ENCODE peak calls at places on chromosomes 3 and 15, in nine cellular contexts. M is OCI-LY7, R is A549, Y is ovary, B is Peyer's patch, T is testis, W is adrenal gland, S is K562, C is IMR-90. Q is an unnamed sample. For H3K4me1, the result is how much of the 10 kb centered on the place peaks cover.

GRCh38 chr15:73440571-73440970 is 2.4 kb upstream of the REC114 start:
- DNase-seq in M (no peak), R (no peak), Y (no peak), B (no peak), T (no peak), W (no peak), S (no peak), C (no peak), Q (no peak)

GRCh38 chr3:3127432-3128010 is 781 bp downstream of the TRNT1 start:
- DNase-seq in M (peak), R (peak), Y (no peak), B (no peak), T (no peak), W (no peak), S (peak), C (peak), Q (peak)

GRCh38 chr15:100114100-100114499 is 227.7 kb downstream of the ADAMTS17 start:
- DNase-seq in M (no peak), R (no peak), Y (peak), B (peak), T (peak), W (peak), S (no peak), C (peak), Q (no peak)

GRCh38 chr15:76059320-76060097 is at the start of gene TMEM266:
- DNase-seq in M (no peak), R (peak), Y (peak), B (peak), T (peak), W (peak), S (peak), C (peak), Q (no peak)

GRCh38 chr3:25664066-25664809 is 469 bp downstream of the TOP2B start:
- DNase-seq in M (peak), R (peak), Y (peak), B (peak), T (peak), W (peak), S (peak), C (peak), Q (no peak)

GRCh38 chr15:81914734-81915234 is 131.0 kb downstream of the MEX3B start:
- DNase-seq in M (no peak), R (no peak), Y (no peak), B (no peak), T (no peak), W (no peak), S (no peak), C (no peak), Q (no peak)

GRCh38 chr15:62509395-62509973 is 344.4 kb upstream of the C2CD4B start:
- DNase-seq in M (no peak), R (no peak), Y (no peak), B (no peak), T (no peak), W (no peak), S (no peak), C (no peak), Q (no peak)

GRCh38 chr3:82629937-82630336 is 868.5 kb upstream of the GBE1 start:
- DNase-seq in M (no peak), R (no peak), Y (no peak), B (no peak), T (no peak), W (no peak), S (no peak), C (no peak), Q (no peak)

GRCh38 chr3:50322386-50323091 is at the start of gene HYAL2:
- DNase-seq in M (no peak), R (no peak), Y (peak), B (peak), T (peak), W (peak), S (no peak), C (no peak), Q (no peak)

GRCh38 chr3:113057117-113057516 is 66.3 kb downstream of the GTPBP8 start:
- DNase-seq in M (no peak), R (no peak), Y (no peak), B (no peak), T (no peak), W (no peak), S (no peak), C (no peak), Q (no peak)

GRCh38 chr15:71168163-71168832 is 53.0 kb downstream of the THSD4 start:
- DNase-seq in M (no peak), R (no peak), Y (no peak), B (no peak), T (no peak), W (no peak), S (no peak), C (no peak), Q (no peak)

GRCh38 chr3:149493315-149494021 is 19.0 kb downstream of the TM4SF4 start:
- DNase-seq in M (no peak), R (no peak), Y (no peak), B (no peak), T (no peak), W (no peak), S (no peak), C (no peak), Q (no peak)

GRCh38 chr3:111669926-111670630 is 74.9 kb upstream of the ZBED2 start:
- DNase-seq in M (no peak), R (no peak), Y (no peak), B (no peak), T (no peak), W (no peak), S (no peak), C (peak), Q (peak)

GRCh38 chr15:41465822-41466421 is 27.8 kb upstream of the ITPKA start:
- DNase-seq in M (peak), R (peak), Y (no peak), B (peak), T (no peak), W (no peak), S (peak), C (peak), Q (peak)

GRCh38 chr3:171878441-171879225 is 35.5 kb downstream of the TMEM212 start:
- DNase-seq in M (no peak), R (no peak), Y (no peak), B (no peak), T (no peak), W (no peak), S (no peak), C (peak), Q (no peak)

GRCh38 chr15:58355352-58355964 is 76.3 kb upstream of the LIPC start:
- DNase-seq in M (peak), R (no peak), Y (no peak), B (no peak), T (no peak), W (no peak), S (no peak), C (no peak), Q (no peak)

GRCh38 chr3:140092883-140093536 is 158.0 kb downstream of the CLSTN2 start:
- DNase-seq in M (no peak), R (no peak), Y (no peak), B (no peak), T (no peak), W (no peak), S (peak), C (no peak), Q (no peak)

GRCh38 chr3:185153170-185153733 is 392 bp upstream of the C3orf70 start:
- DNase-seq in M (no peak), R (no peak), Y (peak), B (no peak), T (peak), W (no peak), S (no peak), C (no peak), Q (no peak)

GRCh38 chr15:45871121-45871855 is 236.5 kb downstream of the SQOR start:
- DNase-seq in M (no peak), R (no peak), Y (no peak), B (no peak), T (no peak), W (no peak), S (no peak), C (no peak), Q (no peak)

GRCh38 chr3:24545917-24546316 is 51.3 kb upstream of the THRB start:
- DNase-seq in M (no peak), R (no peak), Y (no peak), B (no peak), T (no peak), W (peak), S (no peak), C (no peak), Q (no peak)

DNA sequence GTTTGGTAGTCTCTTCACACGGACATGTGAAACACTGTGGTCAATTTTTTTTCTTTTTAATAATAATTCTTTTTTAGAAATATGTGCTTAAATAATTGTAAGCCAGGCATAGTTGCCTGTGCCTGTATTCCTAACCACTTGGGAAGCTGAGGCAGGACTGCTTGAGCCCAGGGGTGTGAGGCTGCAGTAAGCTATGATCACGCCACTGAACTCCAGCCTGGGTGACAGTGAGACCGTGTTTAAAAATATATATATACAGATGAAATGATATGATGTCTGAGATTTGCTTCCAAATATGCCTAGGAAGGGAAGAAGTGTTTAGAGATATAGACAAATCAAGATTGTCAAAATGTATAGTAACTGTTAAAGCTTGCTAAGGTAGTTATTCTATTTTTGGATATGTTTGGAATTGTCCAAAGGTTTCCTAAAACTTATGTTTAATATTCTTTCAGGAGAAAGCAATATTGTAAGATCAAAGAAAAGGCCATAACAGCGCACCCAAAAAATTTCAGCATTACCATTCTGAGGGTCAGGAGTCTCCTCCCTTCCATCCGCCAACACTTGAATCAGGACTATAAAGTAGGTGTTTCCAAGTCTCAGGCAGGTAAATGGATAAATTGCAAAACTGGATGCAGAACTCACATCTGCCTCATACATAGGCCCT is 563 bp upstream of the SELENOT start:
- DNase-seq in M (no peak), R (no peak), Y (no peak), B (no peak), T (no peak), W (no peak), S (no peak), C (no peak), Q (no peak)
- H3K4me1 ChIP-seq in M (half or more), R (under half), Y (under half), B (under half), T (under half), W (under half), S (under half), C (under half), Q (under half)

GRCh38 chr3:194689493-194689901 is 3.8 kb downstream of the FAM43A start:
- DNase-seq in M (peak), R (no peak), Y (peak), B (peak), T (no peak), W (no peak), S (no peak), C (peak), Q (no peak)

GRCh38 chr3:194688946-194689345 is 3.3 kb downstream of the FAM43A start:
- DNase-seq in M (no peak), R (no peak), Y (no peak), B (no peak), T (no peak), W (no peak), S (no peak), C (no peak), Q (no peak)

GRCh38 chr3:194686816-194687637 is 1.3 kb downstream of the FAM43A start:
- DNase-seq in M (peak), R (no peak), Y (peak), B (peak), T (peak), W (peak), S (no peak), C (peak), Q (peak)

GRCh38 chr3:194687638-194688206 is 2.0 kb downstream of the FAM43A start:
- DNase-seq in M (peak), R (peak), Y (peak), B (peak), T (peak), W (peak), S (no peak), C (peak), Q (peak)

GRCh38 chr3:194688207-194688711 is 2.6 kb downstream of the FAM43A start:
- DNase-seq in M (peak), R (no peak), Y (peak), B (peak), T (no peak), W (peak), S (no peak), C (peak), Q (no peak)
- H3K27ac ChIP-seq in M (peak), R (peak), Y (no peak), B (peak), T (no peak), W (peak), S (no peak), C (peak), Q (no peak)

GRCh38 chr3:123936400-123936799 is 24.6 kb downstream of the CCDC14 start:
- DNase-seq in M (no peak), R (no peak), Y (no peak), B (no peak), T (no peak), W (no peak), S (no peak), C (no peak), Q (no peak)

GRCh38 chr3:123939706-123940105 is 21.3 kb downstream of the CCDC14 start:
- DNase-seq in M (no peak), R (no peak), Y (no peak), B (no peak), T (no peak), W (no peak), S (no peak), C (no peak), Q (no peak)

GRCh38 chr3:123935830-123936229 is 25.2 kb downstream of the CCDC14 start:
- DNase-seq in M (no peak), R (no peak), Y (no peak), B (no peak), T (no peak), W (no peak), S (no peak), C (no peak), Q (no peak)

DNA sequence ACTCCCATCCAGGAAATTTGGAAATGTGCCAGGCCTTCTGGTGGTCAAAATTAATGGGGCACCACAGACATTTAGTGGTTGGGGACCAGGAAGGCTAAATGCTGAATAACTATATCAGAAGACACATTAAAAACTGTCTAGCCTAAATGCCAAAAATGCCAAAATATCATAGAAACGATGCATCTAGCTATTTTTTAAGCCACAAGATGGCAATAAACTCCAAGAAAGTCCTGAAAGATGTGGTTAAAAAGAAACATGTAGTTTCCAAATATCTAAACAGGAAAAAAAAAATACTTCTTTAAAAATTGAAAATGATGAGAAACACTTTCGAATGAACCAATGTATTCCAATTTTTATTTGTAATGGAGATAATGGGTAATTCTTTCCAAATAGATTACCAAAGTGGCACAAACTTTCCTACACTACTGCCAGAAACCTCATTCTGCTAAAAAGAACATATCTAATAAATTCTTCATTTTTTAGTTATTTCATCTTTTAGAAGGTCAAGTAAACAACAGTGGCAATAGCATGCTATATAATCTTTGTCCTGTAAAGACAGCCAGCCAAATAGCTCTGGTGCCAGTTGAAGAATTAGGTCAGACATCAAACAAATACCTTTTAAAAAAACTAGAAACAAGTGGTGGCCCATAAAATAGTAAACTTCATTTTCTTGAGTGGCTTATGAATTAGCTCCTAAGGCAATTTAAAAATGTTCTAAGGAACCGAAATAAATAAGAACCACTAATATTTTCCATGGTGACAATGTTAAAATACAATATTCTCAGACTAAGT is 19.7 kb downstream of the CCDC14 start:
- DNase-seq in M (no peak), R (no peak), Y (no peak), B (no peak), T (no peak), W (no peak), S (no peak), C (no peak), Q (no peak)
- TF ChIP-seq CTCF in M (peak), R (peak), Y (no peak), B (no peak), T (no peak), W (no peak), S (no peak), C (peak), Q (peak)

DNA sequence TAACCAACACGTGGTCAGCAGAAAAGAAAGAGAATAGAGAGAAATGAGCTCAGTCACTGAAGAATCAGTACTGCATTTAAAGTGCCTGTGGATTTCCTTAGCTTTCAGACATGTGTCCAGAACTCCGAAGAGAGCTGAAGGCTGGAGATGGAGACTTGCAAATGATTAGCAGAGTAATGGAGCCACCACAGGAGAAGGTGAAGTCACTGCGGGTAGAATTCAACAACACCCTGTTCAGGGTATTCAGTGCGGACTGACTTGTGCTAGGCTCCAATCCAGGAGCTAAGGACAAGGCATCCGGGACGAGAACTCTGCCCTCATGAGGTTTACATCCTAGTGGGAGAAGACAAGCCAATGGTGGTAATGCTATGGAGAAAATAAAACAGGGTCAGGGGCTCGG is 4.2 kb downstream of the EIF4E3 start:
- DNase-seq in M (no peak), R (no peak), Y (no peak), B (no peak), T (no peak), W (no peak), S (no peak), C (no peak), Q (no peak)
- H3K4me1 ChIP-seq in M (under half), R (under half), Y (under half), B (under half), T (under half), W (under half), S (under half), C (under half), Q (under half)

DNA sequence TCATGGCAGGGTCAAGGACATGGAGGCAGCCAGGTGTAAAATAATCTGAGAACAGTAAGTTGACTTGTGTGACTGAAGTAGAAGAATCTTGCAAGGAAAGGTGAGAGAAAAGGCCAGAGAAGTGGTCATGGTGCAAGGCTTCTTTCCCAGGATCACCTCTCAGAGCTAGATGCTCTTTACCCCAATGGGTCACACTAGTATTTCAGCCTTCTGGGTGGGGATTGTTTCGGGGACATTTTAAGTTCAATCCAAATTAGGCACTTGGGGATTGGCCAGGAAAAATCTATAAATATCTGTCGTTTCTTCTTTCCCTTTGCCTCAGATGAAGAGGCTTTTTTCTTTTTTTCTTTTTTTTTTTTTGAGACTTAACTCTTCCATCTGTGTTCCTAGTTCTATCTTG is 188.0 kb downstream of the KLHL25 start:
- DNase-seq in M (no peak), R (no peak), Y (no peak), B (no peak), T (no peak), W (no peak), S (no peak), C (no peak), Q (no peak)
- H3K27ac ChIP-seq in M (no peak), R (peak), Y (no peak), B (no peak), T (no peak), W (no peak), S (no peak), C (no peak), Q (peak)

DNA sequence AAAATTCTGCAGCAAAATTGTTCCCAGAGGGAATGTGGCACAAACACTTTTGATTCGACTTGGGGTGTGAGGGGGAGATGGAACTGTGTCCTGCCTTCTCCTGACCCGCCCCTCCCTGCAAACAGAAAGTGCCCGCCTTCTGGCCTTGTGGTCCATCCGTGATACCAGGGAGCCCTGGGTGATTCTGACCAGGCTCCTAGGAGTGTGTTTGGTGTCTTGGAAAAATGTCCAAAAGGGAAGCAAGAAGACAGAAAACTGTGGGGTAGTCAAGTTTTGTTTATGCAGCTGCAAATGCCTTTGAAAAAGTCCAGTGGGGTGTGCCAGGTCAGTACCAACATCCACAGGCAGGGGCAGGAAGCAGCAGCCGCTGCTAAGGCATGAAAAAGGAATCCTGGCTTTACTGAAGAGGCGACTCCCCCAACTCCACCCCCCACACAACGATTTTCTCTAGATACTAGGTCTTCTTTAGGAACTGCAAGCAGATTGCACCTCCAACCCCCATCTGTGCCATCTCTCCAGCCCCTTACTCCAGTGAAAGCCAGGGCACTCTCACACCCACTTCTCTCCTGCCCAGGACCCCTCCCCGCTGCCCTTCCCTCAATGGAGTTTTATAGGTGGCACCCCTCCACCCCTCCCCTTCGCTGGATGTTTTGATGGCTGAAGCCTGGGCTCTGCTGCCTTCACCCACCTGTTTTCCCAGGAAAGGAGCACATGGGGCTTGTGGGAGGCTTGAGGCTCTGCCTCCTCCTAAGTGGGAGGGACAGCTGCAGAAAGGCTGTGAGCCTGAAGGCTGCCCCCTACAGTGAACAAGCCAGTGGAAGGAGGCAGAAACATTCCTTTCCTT is 82.4 kb upstream of the HERC1 start:
- DNase-seq in M (no peak), R (peak), Y (no peak), B (no peak), T (peak), W (no peak), S (no peak), C (peak), Q (no peak)
- TF ChIP-seq CTCF in M (no peak), R (no peak), Y (peak), B (peak), T (peak), W (peak), S (peak), C (peak), Q (peak)

DNA sequence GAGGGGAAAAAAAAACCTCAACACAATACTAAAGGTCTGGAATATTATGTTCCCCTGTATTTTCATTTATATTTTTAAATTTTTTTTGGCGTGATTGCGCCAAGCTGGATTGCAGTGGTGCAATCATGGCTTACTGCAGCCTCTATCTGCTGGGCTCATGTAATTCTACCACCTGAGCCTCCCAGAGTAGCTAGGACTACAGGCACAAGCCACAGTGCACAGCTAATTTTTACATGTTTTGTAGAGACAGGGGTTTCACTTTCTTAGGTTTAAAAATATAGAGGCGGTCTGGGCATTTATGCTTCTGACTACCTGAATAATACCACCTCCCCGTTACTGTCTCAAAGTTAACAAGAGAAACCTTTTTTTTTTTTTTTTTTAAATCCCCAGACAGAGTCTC is 51.1 kb upstream of the MAP4 start:
- DNase-seq in M (no peak), R (no peak), Y (no peak), B (no peak), T (no peak), W (no peak), S (no peak), C (no peak), Q (no peak)
- H3K4me1 ChIP-seq in M (under half), R (under half), Y (under half), B (under half), T (under half), W (under half), S (under half), C (under half), Q (under half)

GRCh38 chr15:79003301-79003700 is 58.5 kb upstream of the CTSH start:
- DNase-seq in M (no peak), R (no peak), Y (no peak), B (no peak), T (no peak), W (no peak), S (no peak), C (peak), Q (no peak)
- H3K27ac ChIP-seq in M (no peak), R (no peak), Y (no peak), B (no peak), T (no peak), W (no peak), S (no peak), C (peak), Q (no peak)

Q was measured in foreskin keratinocyte.